ENCODE peak calls at places on chromosome 14, in five cellular contexts. One of them, this sample, is unnamed.

GRCh38 chr14:78638926-78639325 is 468.8 kb downstream of the NRXN3 start:
- DNase-seq in right lobe of liver: no peak
- DNase-seq in CD8-positive, alpha-beta memory T cell: no peak
- DNase-seq in left colon: no peak
- DNase-seq in activated CD8-positive, alpha-beta memory T cell treated with anti-CD3 and anti-CD28 coated beads for 4 hours: no peak
- DNase-seq in this sample: no peak

GRCh38 chr14:64409509-64409908 is 21.4 kb downstream of the MTHFD1 start:
- DNase-seq in right lobe of liver: no peak
- DNase-seq in CD8-positive, alpha-beta memory T cell: no peak
- DNase-seq in left colon: no peak
- DNase-seq in activated CD8-positive, alpha-beta memory T cell treated with anti-CD3 and anti-CD28 coated beads for 4 hours: no peak
- DNase-seq in this sample: no peak

GRCh38 chr14:54672688-54673087 is 105.8 kb downstream of the SAMD4A start:
- DNase-seq in right lobe of liver: no peak
- DNase-seq in CD8-positive, alpha-beta memory T cell: no peak
- DNase-seq in left colon: no peak
- DNase-seq in activated CD8-positive, alpha-beta memory T cell treated with anti-CD3 and anti-CD28 coated beads for 4 hours: no peak
- DNase-seq in this sample: no peak

GRCh38 chr14:100988411-100988900 is 84.9 kb upstream of the RTL1 start:
- DNase-seq in right lobe of liver: no peak
- DNase-seq in CD8-positive, alpha-beta memory T cell: no peak
- DNase-seq in left colon: no peak
- DNase-seq in activated CD8-positive, alpha-beta memory T cell treated with anti-CD3 and anti-CD28 coated beads for 4 hours: no peak
- DNase-seq in this sample: no peak

GRCh38 chr14:31877333-31877798 is 199.7 kb upstream of the ARHGAP5 start:
- DNase-seq in right lobe of liver: no peak
- DNase-seq in CD8-positive, alpha-beta memory T cell: no peak
- DNase-seq in left colon: no peak
- DNase-seq in activated CD8-positive, alpha-beta memory T cell treated with anti-CD3 and anti-CD28 coated beads for 4 hours: no peak
- DNase-seq in this sample: no peak

GRCh38 chr14:69501362-69501964 is 16.9 kb downstream of the PLEKHD1 start:
- DNase-seq in right lobe of liver: no peak
- DNase-seq in CD8-positive, alpha-beta memory T cell: no peak
- DNase-seq in left colon: peak
- DNase-seq in activated CD8-positive, alpha-beta memory T cell treated with anti-CD3 and anti-CD28 coated beads for 4 hours: no peak
- DNase-seq in this sample: no peak

GRCh38 chr14:70823281-70823680 is 14.0 kb upstream of the MAP3K9 start:
- DNase-seq in right lobe of liver: no peak
- DNase-seq in CD8-positive, alpha-beta memory T cell: no peak
- DNase-seq in left colon: no peak
- DNase-seq in activated CD8-positive, alpha-beta memory T cell treated with anti-CD3 and anti-CD28 coated beads for 4 hours: no peak
- DNase-seq in this sample: no peak

GRCh38 chr14:77376380-77376770 is 519 bp downstream of the TMED8 start:
- DNase-seq in right lobe of liver: peak
- DNase-seq in CD8-positive, alpha-beta memory T cell: no peak
- DNase-seq in left colon: peak
- DNase-seq in activated CD8-positive, alpha-beta memory T cell treated with anti-CD3 and anti-CD28 coated beads for 4 hours: peak
- DNase-seq in this sample: peak

GRCh38 chr14:79279645-79280399 is 931.5 kb downstream of the DIO2 start:
- DNase-seq in right lobe of liver: no peak
- DNase-seq in CD8-positive, alpha-beta memory T cell: no peak
- DNase-seq in left colon: peak
- DNase-seq in activated CD8-positive, alpha-beta memory T cell treated with anti-CD3 and anti-CD28 coated beads for 4 hours: no peak
- DNase-seq in this sample: peak

GRCh38 chr14:104690266-104690711 is 871 bp downstream of the INF2 start:
- DNase-seq in right lobe of liver: no peak
- DNase-seq in CD8-positive, alpha-beta memory T cell: no peak
- DNase-seq in left colon: peak
- DNase-seq in activated CD8-positive, alpha-beta memory T cell treated with anti-CD3 and anti-CD28 coated beads for 4 hours: no peak
- DNase-seq in this sample: no peak

GRCh38 chr14:103607039-103607668 is 21.9 kb upstream of the KLC1 start:
- DNase-seq in right lobe of liver: peak
- DNase-seq in CD8-positive, alpha-beta memory T cell: peak
- DNase-seq in left colon: peak
- DNase-seq in activated CD8-positive, alpha-beta memory T cell treated with anti-CD3 and anti-CD28 coated beads for 4 hours: no peak
- DNase-seq in this sample: peak

GRCh38 chr14:85415015-85415712 is 114.8 kb upstream of the FLRT2 start:
- DNase-seq in right lobe of liver: peak
- DNase-seq in CD8-positive, alpha-beta memory T cell: no peak
- DNase-seq in left colon: peak
- DNase-seq in activated CD8-positive, alpha-beta memory T cell treated with anti-CD3 and anti-CD28 coated beads for 4 hours: no peak
- DNase-seq in this sample: peak

GRCh38 chr14:105494606-105494929 is 3.5 kb downstream of the TEDC1 start:
- DNase-seq in right lobe of liver: no peak
- DNase-seq in CD8-positive, alpha-beta memory T cell: no peak
- DNase-seq in left colon: no peak
- DNase-seq in activated CD8-positive, alpha-beta memory T cell treated with anti-CD3 and anti-CD28 coated beads for 4 hours: no peak
- DNase-seq in this sample: no peak

GRCh38 chr14:31829256-31829923 is 247.7 kb upstream of the ARHGAP5 start:
- DNase-seq in right lobe of liver: no peak
- DNase-seq in CD8-positive, alpha-beta memory T cell: no peak
- DNase-seq in left colon: no peak
- DNase-seq in activated CD8-positive, alpha-beta memory T cell treated with anti-CD3 and anti-CD28 coated beads for 4 hours: no peak
- DNase-seq in this sample: no peak